ENCODE peak calls at places on chromosome 3, in seven cellular contexts. One of them, this sample, is unnamed.
A peak's percentile ranks its signal among the peaks of the same experiment; 100 is the strongest.

GRCh38 chr3:72196377-72196929 is 411.5 kb upstream of the PROK2 start:
- DNase-seq in K562: no peak
- DNase-seq in GM12891: no peak
- DNase-seq in HepG2: no peak
- DNase-seq in GM12878: no peak
- DNase-seq in H1: no peak
- DNase-seq in SK-N-SH: no peak
- DNase-seq in this sample: no peak

GRCh38 chr3:67593761-67594234 is 60.6 kb downstream of the SUCLG2 start:
- DNase-seq in GM12878: no peak
- DNase-seq in K562: no peak
- DNase-seq in GM12891: no peak
- DNase-seq in HepG2: peak; percentile 14
- DNase-seq in SK-N-SH: no peak
- DNase-seq in H1: peak; percentile 50
- DNase-seq in this sample: no peak

GRCh38 chr3:47010050-47010712 is 30.7 kb downstream of the NBEAL2 start:
- DNase-seq in GM12891: no peak
- DNase-seq in HepG2: no peak
- DNase-seq in K562: no peak
- DNase-seq in SK-N-SH: no peak
- DNase-seq in GM12878: no peak
- DNase-seq in H1: peak; percentile 75
- DNase-seq in this sample: no peak

GRCh38 chr3:42682301-42683070 is 2.9 kb upstream of the KLHL40 start:
- DNase-seq in K562: no peak
- DNase-seq in H1: no peak
- DNase-seq in GM12891: no peak
- DNase-seq in HepG2: no peak
- DNase-seq in SK-N-SH: no peak
- DNase-seq in GM12878: no peak
- DNase-seq in this sample: no peak

GRCh38 chr3:86845731-86846130 is 145.2 kb downstream of the VGLL3 start:
- DNase-seq in HepG2: no peak
- DNase-seq in GM12891: no peak
- DNase-seq in GM12878: no peak
- DNase-seq in SK-N-SH: no peak
- DNase-seq in K562: no peak
- DNase-seq in H1: no peak
- DNase-seq in this sample: no peak

GRCh38 chr3:162143181-162143580 is 646.6 kb downstream of the OTOL1 start:
- DNase-seq in H1: no peak
- DNase-seq in K562: no peak
- DNase-seq in GM12878: no peak
- DNase-seq in SK-N-SH: no peak
- DNase-seq in HepG2: no peak
- DNase-seq in GM12891: no peak
- DNase-seq in this sample: no peak

GRCh38 chr3:190053919-190054672 is 66.6 kb downstream of the P3H2 start:
- DNase-seq in K562: no peak
- DNase-seq in HepG2: no peak
- DNase-seq in H1: no peak
- DNase-seq in GM12878: no peak
- DNase-seq in GM12891: no peak
- DNase-seq in SK-N-SH: no peak
- DNase-seq in this sample: no peak

GRCh38 chr3:190026154-190026553 is 94.5 kb downstream of the P3H2 start:
- DNase-seq in HepG2: no peak
- DNase-seq in GM12891: no peak
- DNase-seq in SK-N-SH: no peak
- DNase-seq in H1: no peak
- DNase-seq in GM12878: no peak
- DNase-seq in K562: no peak
- DNase-seq in this sample: no peak

GRCh38 chr3:73255609-73256029 is 194.2 kb downstream of the EBLN2 start:
- DNase-seq in H1: no peak
- DNase-seq in GM12878: no peak
- DNase-seq in HepG2: no peak
- DNase-seq in SK-N-SH: peak; percentile 25
- DNase-seq in GM12891: no peak
- DNase-seq in K562: peak; percentile 56
- DNase-seq in this sample: no peak

GRCh38 chr3:102192575-102192974 is 242.2 kb upstream of the ZPLD1 start:
- DNase-seq in H1: no peak
- DNase-seq in GM12878: no peak
- DNase-seq in SK-N-SH: no peak
- DNase-seq in GM12891: no peak
- DNase-seq in HepG2: no peak
- DNase-seq in K562: no peak
- DNase-seq in this sample: no peak

GRCh38 chr3:29346828-29347227 is 66.0 kb downstream of the RBMS3 start:
- DNase-seq in GM12878: no peak
- DNase-seq in K562: no peak
- DNase-seq in GM12891: no peak
- DNase-seq in H1: no peak
- DNase-seq in SK-N-SH: no peak
- DNase-seq in HepG2: no peak
- DNase-seq in this sample: no peak

GRCh38 chr3:5218815-5219214 is 31.3 kb downstream of the EDEM1 start:
- DNase-seq in HepG2: no peak
- DNase-seq in GM12891: no peak
- DNase-seq in H1: no peak
- DNase-seq in GM12878: no peak
- DNase-seq in SK-N-SH: no peak
- DNase-seq in K562: no peak
- DNase-seq in this sample: no peak

GRCh38 chr3:49781415-49782199 is 4.7 kb downstream of the IP6K1 start:
- DNase-seq in GM12878: no peak
- DNase-seq in H1: no peak
- DNase-seq in HepG2: peak; percentile 56
- DNase-seq in SK-N-SH: no peak
- DNase-seq in K562: no peak
- DNase-seq in GM12891: no peak
- DNase-seq in this sample: no peak

GRCh38 chr3:33211444-33211843 is 7.2 kb downstream of the SUSD5 start:
- DNase-seq in HepG2: no peak
- DNase-seq in K562: no peak
- DNase-seq in GM12891: no peak
- DNase-seq in SK-N-SH: no peak
- DNase-seq in H1: no peak
- DNase-seq in GM12878: no peak
- DNase-seq in this sample: no peak

GRCh38 chr3:150371741-150372254 is 36.3 kb upstream of the TSC22D2 start:
- DNase-seq in HepG2: peak; percentile 85
- DNase-seq in H1: no peak
- DNase-seq in GM12891: no peak
- DNase-seq in GM12878: no peak
- DNase-seq in K562: peak; percentile 25
- DNase-seq in SK-N-SH: no peak
- DNase-seq in this sample: no peak

GRCh38 chr3:171531716-171532115 is 71.5 kb upstream of the TNIK start:
- DNase-seq in HepG2: no peak
- DNase-seq in GM12891: no peak
- DNase-seq in GM12878: no peak
- DNase-seq in SK-N-SH: no peak
- DNase-seq in H1: no peak
- DNase-seq in K562: no peak
- DNase-seq in this sample: no peak

GRCh38 chr3:124529826-124530571 is 200.3 kb upstream of the UMPS start:
- DNase-seq in H1: no peak
- DNase-seq in HepG2: no peak
- DNase-seq in GM12878: no peak
- DNase-seq in K562: no peak
- DNase-seq in GM12891: no peak
- DNase-seq in SK-N-SH: no peak
- DNase-seq in this sample: no peak

GRCh38 chr3:16286672-16287604 is 21.9 kb downstream of the OXNAD1 start:
- DNase-seq in GM12891: no peak
- DNase-seq in K562: peak; percentile 36
- DNase-seq in SK-N-SH: no peak
- DNase-seq in H1: no peak
- DNase-seq in HepG2: no peak
- DNase-seq in GM12878: no peak
- DNase-seq in this sample: no peak

GRCh38 chr3:73284432-73284831 is 223.0 kb downstream of the EBLN2 start:
- DNase-seq in H1: no peak
- DNase-seq in GM12878: no peak
- DNase-seq in GM12891: no peak
- DNase-seq in SK-N-SH: no peak
- DNase-seq in K562: no peak
- DNase-seq in HepG2: no peak
- DNase-seq in this sample: no peak

GRCh38 chr3:74883690-74884089 is 269.2 kb upstream of the CNTN3 start:
- DNase-seq in GM12878: no peak
- DNase-seq in H1: no peak
- DNase-seq in SK-N-SH: peak; percentile 13
- DNase-seq in GM12891: no peak
- DNase-seq in K562: no peak
- DNase-seq in HepG2: peak; percentile 2
- DNase-seq in this sample: no peak

GRCh38 chr3:151047636-151048035 is 37.8 kb upstream of the MED12L start:
- DNase-seq in SK-N-SH: no peak
- DNase-seq in H1: no peak
- DNase-seq in GM12891: no peak
- DNase-seq in GM12878: no peak
- DNase-seq in K562: peak; percentile 57
- DNase-seq in HepG2: no peak
- DNase-seq in this sample: no peak

GRCh38 chr3:20924646-20925395 is 738.8 kb upstream of the SGO1 start:
- DNase-seq in GM12878: no peak
- DNase-seq in HepG2: no peak
- DNase-seq in GM12891: no peak
- DNase-seq in SK-N-SH: no peak
- DNase-seq in H1: no peak
- DNase-seq in K562: no peak
- DNase-seq in this sample: no peak

GRCh38 chr3:87186631-87187159 is 40.4 kb upstream of the CHMP2B start:
- DNase-seq in SK-N-SH: no peak
- DNase-seq in K562: no peak
- DNase-seq in H1: no peak
- DNase-seq in GM12891: no peak
- DNase-seq in GM12878: no peak
- DNase-seq in HepG2: no peak
- DNase-seq in this sample: no peak

GRCh38 chr3:197337656-197338055 is 39.2 kb upstream of the DLG1 start:
- DNase-seq in K562: no peak
- DNase-seq in HepG2: no peak
- DNase-seq in H1: peak; percentile 19
- DNase-seq in GM12891: no peak
- DNase-seq in SK-N-SH: no peak
- DNase-seq in GM12878: no peak
- DNase-seq in this sample: no peak

GRCh38 chr3:139127101-139127500 is 82.4 kb upstream of the PRR23C start:
- DNase-seq in GM12891: no peak
- DNase-seq in SK-N-SH: no peak
- DNase-seq in K562: no peak
- DNase-seq in H1: no peak
- DNase-seq in HepG2: no peak
- DNase-seq in GM12878: no peak
- DNase-seq in this sample: no peak

GRCh38 chr3:65888980-65889706 is 149.6 kb downstream of the MAGI1 start:
- DNase-seq in SK-N-SH: no peak
- DNase-seq in H1: no peak
- DNase-seq in HepG2: no peak
- DNase-seq in K562: no peak
- DNase-seq in GM12891: no peak
- DNase-seq in GM12878: no peak
- DNase-seq in this sample: no peak

DNA sequence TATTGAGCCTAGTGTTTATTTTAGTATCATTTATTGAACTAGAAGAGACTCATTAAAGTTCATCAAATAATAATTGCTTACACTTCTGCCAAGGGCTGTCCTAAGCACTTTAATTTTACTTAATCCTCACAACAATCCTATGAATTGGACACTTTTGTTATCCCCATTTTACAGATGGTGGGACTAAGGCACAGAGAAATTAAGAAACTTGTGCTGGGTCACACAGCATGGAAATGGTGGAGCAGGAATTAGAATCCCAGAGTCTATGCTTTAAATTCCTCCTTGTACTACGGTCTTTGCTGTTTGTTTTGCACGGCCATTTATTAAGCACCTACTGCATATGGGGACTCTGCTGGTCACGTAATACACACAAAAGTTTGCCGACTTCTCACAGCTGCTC is 7.9 kb downstream of the ATP2B2 start:
- DNase-seq in K562: no peak
- DNase-seq in SK-N-SH: no peak
- DNase-seq in GM12891: no peak
- DNase-seq in HepG2: no peak
- DNase-seq in H1: no peak
- DNase-seq in GM12878: no peak
- DNase-seq in this sample: no peak
- TF ChIP-seq TAF1 in K562: no peak
- TF ChIP-seq TAF1 in SK-N-SH: no peak
- TF ChIP-seq TAF1 in GM12891: no peak
- TF ChIP-seq TAF1 in HepG2: no peak
- TF ChIP-seq TAF1 in H1: no peak
- TF ChIP-seq TAF1 in GM12878: no peak
- TF ChIP-seq TAF1 in this sample: no peak

GRCh38 chr3:133208184-133208583 is 170.0 kb downstream of the TMEM108 start:
- DNase-seq in HepG2: no peak
- DNase-seq in SK-N-SH: no peak
- DNase-seq in H1: no peak
- DNase-seq in GM12878: no peak
- DNase-seq in GM12891: no peak
- DNase-seq in K562: no peak
- DNase-seq in this sample: no peak
- TF ChIP-seq TAF1 in HepG2: no peak
- TF ChIP-seq TAF1 in SK-N-SH: no peak
- TF ChIP-seq TAF1 in H1: no peak
- TF ChIP-seq TAF1 in GM12878: no peak
- TF ChIP-seq TAF1 in GM12891: no peak
- TF ChIP-seq TAF1 in K562: no peak
- TF ChIP-seq TAF1 in this sample: no peak

GRCh38 chr3:155702745-155703581 is 41.9 kb downstream of the PLCH1 start:
- DNase-seq in K562: no peak
- DNase-seq in H1: no peak
- DNase-seq in SK-N-SH: no peak
- DNase-seq in HepG2: no peak
- DNase-seq in GM12878: no peak
- DNase-seq in GM12891: no peak
- DNase-seq in this sample: no peak
- TF ChIP-seq TAF1 in K562: no peak
- TF ChIP-seq TAF1 in H1: no peak
- TF ChIP-seq TAF1 in SK-N-SH: no peak
- TF ChIP-seq TAF1 in HepG2: no peak
- TF ChIP-seq TAF1 in GM12878: no peak
- TF ChIP-seq TAF1 in GM12891: no peak
- TF ChIP-seq TAF1 in this sample: no peak

GRCh38 chr3:12175844-12176453 is 17.2 kb upstream of the TIMP4 start:
- DNase-seq in H1: peak; percentile 78
- DNase-seq in HepG2: peak; percentile 52
- DNase-seq in GM12891: no peak
- DNase-seq in K562: peak; percentile 69
- DNase-seq in GM12878: no peak
- DNase-seq in SK-N-SH: peak; percentile 74
- DNase-seq in this sample: peak; percentile 29
- TF ChIP-seq TAF1 in H1: no peak
- TF ChIP-seq TAF1 in HepG2: no peak
- TF ChIP-seq TAF1 in GM12891: no peak
- TF ChIP-seq TAF1 in K562: no peak
- TF ChIP-seq TAF1 in GM12878: no peak
- TF ChIP-seq TAF1 in SK-N-SH: no peak
- TF ChIP-seq TAF1 in this sample: no peak